ENCODE peak calls at places on chromosomes 5 and 9, in nine cellular contexts. K is activated naive CD8-positive, alpha-beta T cell treated with anti-CD3 and anti-CD28 coated beads, Interleukin-2, amount 50 U/mL, for 24 hours; E is NCI-H1092; G is RWPE1; A is CD8-positive, alpha-beta T cell; R is NCI-H1694 treated with DMSO at 0.1 percent for 48 hours; S is HT-29; Q is Caki2; P is activated T-cell treated with anti-CD3 and anti-CD28 coated beads, Interleukin-2, amount 50 U/mL, for 4 hours. X is an unnamed sample.

GRCh38 chr5:112208699-112209615 is 210.1 kb downstream of the EPB41L4A start:
- DNase-seq in G (no peak), P (no peak), E (no peak), S (no peak), K (no peak), R (no peak), Q (peak), A (no peak), X (no peak)

GRCh38 chr5:28483327-28484025 is 1445.1 kb upstream of the CDH9 start:
- DNase-seq in Q (peak), P (no peak), E (no peak), S (no peak), R (no peak), A (no peak), K (no peak), G (no peak), X (no peak)

GRCh38 chr9:72271617-72272478 is 93.2 kb downstream of the ZFAND5 start:
- DNase-seq in P (peak), S (peak), E (peak), K (peak), R (peak), A (no peak), Q (peak), G (peak), X (peak)

GRCh38 chr9:98263482-98264357 is 8.3 kb upstream of the TBC1D2 start:
- DNase-seq in E (peak), K (peak), R (peak), A (peak), G (peak), Q (peak), S (peak), P (peak), X (peak)

GRCh38 chr9:76707510-76707909 is 56.7 kb upstream of the PCA3 start:
- DNase-seq in P (no peak), R (no peak), E (no peak), A (no peak), K (no peak), G (no peak), S (no peak), Q (no peak), X (no peak)

GRCh38 chr5:143629871-143630658 is 181.9 kb upstream of the HMHB1 start:
- DNase-seq in R (no peak), K (no peak), A (no peak), G (no peak), Q (peak), S (peak), P (no peak), E (no peak), X (peak)

GRCh38 chr5:73764996-73765395 is 139.0 kb downstream of the ARHGEF28 start:
- DNase-seq in S (no peak), G (no peak), R (no peak), P (no peak), K (no peak), Q (no peak), A (no peak), E (no peak), X (no peak)

GRCh38 chr5:71836547-71837112 is 117.6 kb downstream of the CARTPT start:
- DNase-seq in E (no peak), Q (no peak), K (no peak), P (no peak), G (no peak), A (no peak), R (no peak), S (no peak), X (no peak)

GRCh38 chr5:43040287-43041098 is at the start of gene ANXA2R:
- DNase-seq in S (peak), E (peak), P (peak), G (peak), R (peak), Q (peak), A (peak), K (peak), X (peak)

GRCh38 chr5:40226906-40227305 is 452.8 kb upstream of the PTGER4 start:
- DNase-seq in Q (no peak), A (no peak), K (no peak), S (no peak), E (no peak), P (no peak), R (no peak), G (no peak), X (no peak)

GRCh38 chr5:87298687-87299362 is 31.1 kb downstream of the RASA1 start:
- DNase-seq in Q (no peak), E (no peak), K (no peak), S (no peak), G (no peak), P (no peak), A (no peak), R (no peak), X (no peak)

GRCh38 chr5:131899686-131900085 is 45.8 kb downstream of the MEIKIN start:
- DNase-seq in K (no peak), A (no peak), Q (no peak), R (no peak), E (no peak), G (no peak), P (no peak), S (no peak), X (no peak)

GRCh38 chr5:75536694-75537360 is 25.1 kb downstream of the POLK start:
- DNase-seq in S (no peak), A (no peak), E (no peak), Q (no peak), G (no peak), P (no peak), K (no peak), R (no peak), X (no peak)

GRCh38 chr5:73928486-73928885 is 302.5 kb downstream of the ARHGEF28 start:
- DNase-seq in G (no peak), E (no peak), K (no peak), A (no peak), S (no peak), R (no peak), P (no peak), Q (no peak), X (no peak)

GRCh38 chr5:160045004-160045403 is 36.1 kb downstream of the TTC1 start:
- DNase-seq in P (no peak), K (no peak), A (no peak), Q (no peak), R (no peak), E (no peak), G (no peak), S (no peak), X (no peak)

GRCh38 chr9:11933926-11934325 is 759.3 kb upstream of the TYRP1 start:
- DNase-seq in A (no peak), E (no peak), S (no peak), K (no peak), G (peak), Q (no peak), R (peak), P (no peak), X (no peak)

GRCh38 chr9:133089271-133089671 is 27.5 kb downstream of the CEL start:
- DNase-seq in A (no peak), Q (no peak), R (peak), E (peak), G (no peak), P (no peak), K (no peak), S (no peak), X (no peak)

GRCh38 chr5:126449751-126450271 is 26.6 kb downstream of the GRAMD2B start:
- DNase-seq in S (no peak), R (no peak), K (peak), E (no peak), Q (no peak), G (peak), P (peak), A (peak), X (no peak)

GRCh38 chr9:94794768-94795167 is 68.3 kb downstream of the AOPEP start:
- DNase-seq in E (no peak), S (no peak), P (no peak), Q (no peak), G (no peak), K (no peak), R (no peak), A (no peak), X (no peak)